ENCODE peak calls at places on chromosomes 5 and 9, in nine cellular contexts. D, I, R, X, Q, U, K, H and G are unnamed samples.
A peak's percentile ranks its signal among the peaks of the same experiment; 100 is the strongest.

GRCh38 chr5:154610321-154611154 is 132.5 kb upstream of the HAND1 start:
- DNase-seq in D (peak; percentile 39), I (peak; percentile 90), R (peak; percentile 85), X (peak; percentile 93), Q (peak; percentile 77), U (peak; percentile 56), K (peak; percentile 76), H (peak; percentile 92), G (peak; percentile 24)

GRCh38 chr5:146130440-146131045 is 25.2 kb upstream of the PLAC8L1 start:
- DNase-seq in D (peak; percentile 27), I (peak; percentile 47), R (no peak), X (no peak), Q (peak; percentile 56), U (peak; percentile 1), K (no peak), H (peak; percentile 33), G (no peak)

GRCh38 chr9:91159664-91160121 is 202.0 kb downstream of the AUH start:
- DNase-seq in D (no peak), I (no peak), R (no peak), X (peak; percentile 49), Q (no peak), U (no peak), K (no peak), H (no peak), G (no peak)

GRCh38 chr9:136697821-136698526 is 10.7 kb upstream of the AGPAT2 start:
- DNase-seq in D (no peak), I (peak; percentile 66), R (no peak), X (no peak), Q (no peak), U (no peak), K (no peak), H (no peak), G (no peak)

GRCh38 chr5:170576602-170577584 is 73.1 kb downstream of the KCNIP1 start:
- DNase-seq in D (no peak), I (no peak), R (no peak), X (no peak), Q (no peak), U (no peak), K (no peak), H (no peak), G (no peak)

GRCh38 chr5:157858527-157859226 is at the start of gene CLINT1:
- DNase-seq in D (peak; percentile 81), I (peak; percentile 94), R (peak; percentile 88), X (peak; percentile 92), Q (peak; percentile 98), U (peak; percentile 84), K (peak; percentile 70), H (peak; percentile 93), G (peak; percentile 90)

GRCh38 chr5:14545308-14545707 is 36.3 kb upstream of the OTULINL start:
- DNase-seq in D (no peak), I (no peak), R (no peak), X (no peak), Q (no peak), U (no peak), K (no peak), H (no peak), G (no peak)

GRCh38 chr5:122586351-122586750 is 188.5 kb upstream of the SNX2 start:
- DNase-seq in D (peak; percentile 64), I (no peak), R (no peak), X (no peak), Q (no peak), U (no peak), K (no peak), H (no peak), G (no peak)

GRCh38 chr5:56481147-56481997 is 248.2 kb upstream of the ANKRD55 start:
- DNase-seq in D (peak; percentile 15), I (peak; percentile 56), R (peak; percentile 34), X (peak; percentile 60), Q (peak; percentile 1), U (peak; percentile 11), K (no peak), H (peak; percentile 59), G (no peak)
- TF ChIP-seq CTCF in D (peak; percentile 53), I (peak; percentile 47), R (peak; percentile 29), X (peak; percentile 68), Q (peak; percentile 32), U (no peak), K (no peak), H (peak; percentile 63), G (no peak)

GRCh38 chr5:144468542-144468941 is 297.9 kb downstream of the KCTD16 start:
- DNase-seq in D (peak; percentile 44), I (no peak), R (no peak), X (no peak), Q (no peak), U (no peak), K (no peak), H (no peak), G (no peak)
- H3K4me3 ChIP-seq in D (no peak overlapping the region), I (no peak overlapping the region), R (no peak overlapping the region), X (no peak overlapping the region), Q (no peak overlapping the region), U (no peak overlapping the region), K (no peak overlapping the region), H (no peak overlapping the region), G (no peak overlapping the region)

DNA sequence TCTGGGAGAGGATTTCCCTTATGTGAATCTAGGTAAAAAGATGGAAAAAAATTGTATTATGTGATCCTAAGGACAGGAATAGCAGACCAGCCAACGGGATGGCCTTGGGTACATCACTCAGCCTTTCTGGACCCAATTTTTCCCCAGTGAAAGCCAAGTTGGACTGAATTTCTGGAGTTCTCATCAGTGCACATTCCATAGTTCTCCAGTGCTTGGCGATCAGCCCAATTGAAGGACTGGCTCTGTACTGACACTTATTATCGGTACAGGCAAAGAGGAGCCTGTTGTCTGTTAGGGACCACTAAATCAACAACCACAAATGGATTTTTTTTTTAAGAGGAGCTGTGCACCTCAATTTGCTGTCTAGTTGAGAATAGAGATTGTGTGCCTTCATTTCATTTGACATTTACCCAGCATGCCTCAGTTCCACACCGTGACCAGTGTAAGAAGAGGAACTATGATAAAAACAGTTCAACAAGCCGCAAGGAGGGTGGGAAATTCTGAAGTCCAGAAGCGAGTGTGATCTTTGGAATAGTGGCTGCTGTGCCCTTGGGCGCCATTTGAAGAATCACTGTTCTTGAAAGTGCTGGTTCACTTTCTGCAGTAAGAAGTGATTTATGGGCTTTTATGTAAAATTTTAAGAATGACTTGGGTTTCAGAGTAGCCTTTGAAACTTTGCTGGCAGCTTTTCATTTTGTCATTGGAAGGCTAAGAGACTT is 8.0 kb downstream of the ARL10 start:
- DNase-seq in D (no peak), I (no peak), R (no peak), X (no peak), Q (no peak), U (no peak), K (no peak), H (no peak), G (no peak)
- TF ChIP-seq EZH2 in D (no peak), I (no peak), R (no peak), X (no peak), Q (no peak), U (no peak), K (no peak), H (no peak), G (no peak)

GRCh38 chr9:134535171-134535570 is 106.4 kb upstream of the COL5A1 start:
- DNase-seq in D (no peak), I (no peak), R (no peak), X (no peak), Q (no peak), U (no peak), K (no peak), H (no peak), G (no peak)

GRCh38 chr9:134532084-134532483 is 109.5 kb upstream of the COL5A1 start:
- DNase-seq in D (no peak), I (no peak), R (no peak), X (no peak), Q (no peak), U (no peak), K (no peak), H (no peak), G (no peak)

GRCh38 chr9:134534661-134535080 is 106.9 kb upstream of the COL5A1 start:
- DNase-seq in D (peak; percentile 62), I (no peak), R (no peak), X (no peak), Q (no peak), U (no peak), K (no peak), H (no peak), G (no peak)

GRCh38 chr9:134536101-134536900 is 105.3 kb upstream of the COL5A1 start:
- DNase-seq in D (peak; percentile 95), I (peak; percentile 58), R (peak; percentile 29), X (no peak), Q (peak; percentile 40), U (peak; percentile 14), K (no peak), H (no peak), G (no peak)

DNA sequence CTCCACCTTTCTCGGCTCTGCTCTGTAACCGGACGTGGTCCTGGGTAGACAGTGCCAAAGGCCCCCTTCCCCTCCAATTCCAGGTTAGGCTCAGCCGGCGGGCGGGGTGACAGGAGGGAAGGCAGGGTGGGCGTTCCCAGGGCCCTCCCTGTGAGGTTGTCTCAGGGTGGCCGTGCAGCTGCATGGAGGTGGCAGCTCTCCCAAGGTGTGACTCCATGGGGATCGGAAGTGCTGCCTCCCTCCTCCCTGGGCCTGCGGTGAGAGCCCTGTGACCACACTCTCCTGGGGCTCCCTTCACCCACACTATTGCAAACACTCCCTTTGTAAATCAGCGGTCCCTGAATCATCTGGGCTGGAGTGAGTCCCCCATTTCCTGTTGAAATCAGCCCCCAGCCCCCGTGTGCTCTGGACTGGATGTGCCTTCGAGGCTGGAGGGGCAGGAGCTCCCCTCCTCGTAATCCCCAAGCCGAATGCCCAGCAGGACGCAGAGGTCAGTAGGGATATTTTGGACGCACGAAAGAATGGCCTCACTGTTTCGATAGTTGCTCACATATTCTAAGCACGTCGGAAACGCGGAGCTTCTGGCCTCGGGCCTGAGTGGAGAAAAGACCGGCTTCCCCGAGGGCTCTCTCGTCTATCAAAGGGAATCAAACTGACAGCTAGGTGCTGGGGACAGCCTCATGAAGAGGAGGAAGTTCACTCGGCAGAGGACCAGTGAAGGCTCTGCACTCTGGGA is 107.6 kb upstream of the COL5A1 start:
- DNase-seq in D (peak; percentile 84), I (no peak), R (no peak), X (no peak), Q (no peak), U (no peak), K (no peak), H (no peak), G (no peak)
- TF ChIP-seq CTCF in D (no peak), I (no peak), R (no peak), X (no peak), Q (no peak), U (no peak), K (no peak), H (no peak), G (no peak)